ENCODE peak calls at places on chromosomes 12 and 14, in four cellular contexts. H is IMR-90, B is endothelial cell of umbilical vein, Q is GM12878. L is an unnamed sample.

GRCh38 chr12:104752883-104753282 is 205.2 kb downstream of the SLC41A2 start:
- DNase-seq in H (no peak), B (no peak), Q (no peak), L (no peak)

GRCh38 chr12:57803317-57803893 is 15.1 kb downstream of the AVIL start:
- DNase-seq in H (peak), Q (no peak), B (peak), L (peak)

GRCh38 chr14:57492859-57493258 is 798 bp downstream of the CCDC198 start:
- DNase-seq in Q (no peak), B (no peak), H (peak), L (no peak)

GRCh38 chr12:109771746-109772621 is 58.4 kb downstream of the FAM222A start:
- DNase-seq in Q (no peak), H (no peak), B (no peak), L (no peak)

GRCh38 chr12:108948369-108948768 is 68.5 kb downstream of the DAO start:
- DNase-seq in Q (no peak), B (no peak), H (no peak), L (no peak)

GRCh38 chr12:116687888-116688287 is 50.0 kb downstream of the SPRING1 start:
- DNase-seq in H (no peak), Q (no peak), B (peak), L (peak)

GRCh38 chr14:88791629-88792571 is 853 bp downstream of the EML5 start:
- DNase-seq in B (no peak), H (no peak), Q (no peak), L (no peak)

GRCh38 chr14:21486640-21487087 is 9.7 kb downstream of the TOX4 start:
- DNase-seq in H (peak), Q (no peak), B (no peak), L (no peak)

GRCh38 chr12:122830517-122831214 is 4.6 kb upstream of the HIP1R start:
- DNase-seq in B (no peak), Q (no peak), H (peak), L (peak)

GRCh38 chr12:117514016-117514415 is 152.6 kb upstream of the NOS1 start:
- DNase-seq in Q (no peak), H (no peak), B (no peak), L (no peak)

GRCh38 chr12:49227701-49228100 is 37.2 kb upstream of the TUBA1C start:
- DNase-seq in B (no peak), H (no peak), Q (no peak), L (no peak)

GRCh38 chr14:102086972-102087761 is at the start of gene HSP90AA1:
- DNase-seq in H (peak), B (peak), Q (peak), L (peak)

GRCh38 chr12:27709932-27710591 is 570 bp upstream of the MRPS35 start:
- DNase-seq in Q (peak), B (peak), H (peak), L (peak)

GRCh38 chr12:16012086-16012485 is 101.0 kb downstream of the DERA start:
- DNase-seq in B (peak), H (peak), Q (no peak), L (peak)

GRCh38 chr12:45685680-45686079 is 43.8 kb upstream of the ARID2 start:
- DNase-seq in H (no peak), Q (no peak), B (no peak), L (no peak)

GRCh38 chr14:47346849-47347248 is 328.6 kb downstream of the MDGA2 start:
- DNase-seq in B (no peak), H (no peak), Q (no peak), L (no peak)

GRCh38 chr14:20118795-20119194 is 8.3 kb downstream of the OR4K17 start:
- DNase-seq in Q (no peak), H (no peak), B (no peak), L (no peak)

GRCh38 chr14:72196237-72196636 is 264.0 kb downstream of the RGS6 start:
- DNase-seq in Q (no peak), H (no peak), B (no peak), L (no peak)

GRCh38 chr14:98077176-98077575 is 1194.8 kb downstream of the BCL11B start:
- DNase-seq in H (no peak), Q (no peak), B (no peak), L (no peak)

GRCh38 chr12:93197067-93197593 is 180.6 kb upstream of the NUDT4 start:
- DNase-seq in B (no peak), Q (no peak), H (peak), L (no peak)

GRCh38 chr14:90191585-90191984 is 64.8 kb upstream of the PSMC1 start:
- DNase-seq in Q (no peak), B (no peak), H (no peak), L (no peak)

GRCh38 chr14:98953544-98954346 is 318.3 kb downstream of the BCL11B start:
- DNase-seq in B (no peak), Q (no peak), H (no peak), L (no peak)

GRCh38 chr12:19288603-19289244 is 150.6 kb upstream of the AEBP2 start:
- DNase-seq in H (peak), Q (no peak), B (peak), L (peak)

GRCh38 chr12:2302711-2303255 is 250.0 kb downstream of the CACNA1C start:
- DNase-seq in H (no peak), Q (no peak), B (no peak), L (no peak)

GRCh38 chr14:53042480-53042879 is 91.6 kb upstream of the FERMT2 start:
- DNase-seq in H (peak), B (peak), Q (no peak), L (no peak)

GRCh38 chr12:66156654-66157053 is 13.1 kb downstream of the TMBIM4 start:
- DNase-seq in B (no peak), Q (no peak), H (peak), L (no peak)

GRCh38 chr12:7647071-7647470 is 18.6 kb downstream of the APOBEC1 start:
- DNase-seq in H (no peak), B (no peak), Q (no peak), L (no peak)

GRCh38 chr12:67472551-67472950 is 176.0 kb upstream of the DYRK2 start:
- DNase-seq in H (no peak), Q (no peak), B (no peak), L (no peak)

GRCh38 chr12:67469666-67470065 is 178.9 kb upstream of the DYRK2 start:
- DNase-seq in H (no peak), B (no peak), Q (no peak), L (no peak)

GRCh38 chr12:67471810-67472209 is 176.7 kb upstream of the DYRK2 start:
- DNase-seq in Q (no peak), H (no peak), B (no peak), L (no peak)

DNA sequence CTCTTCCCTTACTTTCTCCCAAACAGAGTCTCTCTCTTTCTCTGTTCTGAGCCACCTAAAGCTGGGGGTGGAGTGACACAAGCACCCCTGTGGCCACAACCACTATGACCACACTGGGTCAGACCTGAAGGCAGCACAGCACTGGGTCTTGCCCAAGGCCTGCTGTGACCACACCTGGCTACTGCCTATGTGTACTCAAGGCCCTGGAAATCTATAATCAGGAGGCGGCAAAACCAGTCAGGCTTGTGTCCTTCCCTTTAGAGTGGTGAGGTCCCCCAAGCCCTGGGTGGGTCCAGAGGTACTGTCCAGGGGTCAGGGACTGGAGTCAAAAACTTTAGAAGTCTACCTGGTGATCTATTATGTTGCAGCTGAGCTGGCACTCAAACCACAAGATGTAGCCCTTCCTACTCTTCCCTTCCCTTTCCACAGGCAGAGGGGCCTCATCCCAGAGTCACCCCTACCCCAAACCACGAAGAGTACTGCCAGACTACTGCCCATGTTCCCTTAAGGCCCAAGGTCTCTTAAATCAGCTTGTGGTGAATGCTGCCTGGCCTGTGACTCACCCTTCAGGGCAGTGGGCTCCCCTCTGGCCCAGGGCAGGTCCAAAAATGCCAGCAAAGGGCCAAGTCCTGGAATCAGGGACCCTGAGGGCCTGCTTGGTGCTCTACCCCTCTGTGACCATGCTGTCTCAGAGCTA is 179.8 kb upstream of the DYRK2 start:
- DNase-seq in H (no peak), Q (no peak), B (no peak), L (no peak)
- TF ChIP-seq FOS in H (no peak), Q (no peak), B (no peak), L (no peak)

DNA sequence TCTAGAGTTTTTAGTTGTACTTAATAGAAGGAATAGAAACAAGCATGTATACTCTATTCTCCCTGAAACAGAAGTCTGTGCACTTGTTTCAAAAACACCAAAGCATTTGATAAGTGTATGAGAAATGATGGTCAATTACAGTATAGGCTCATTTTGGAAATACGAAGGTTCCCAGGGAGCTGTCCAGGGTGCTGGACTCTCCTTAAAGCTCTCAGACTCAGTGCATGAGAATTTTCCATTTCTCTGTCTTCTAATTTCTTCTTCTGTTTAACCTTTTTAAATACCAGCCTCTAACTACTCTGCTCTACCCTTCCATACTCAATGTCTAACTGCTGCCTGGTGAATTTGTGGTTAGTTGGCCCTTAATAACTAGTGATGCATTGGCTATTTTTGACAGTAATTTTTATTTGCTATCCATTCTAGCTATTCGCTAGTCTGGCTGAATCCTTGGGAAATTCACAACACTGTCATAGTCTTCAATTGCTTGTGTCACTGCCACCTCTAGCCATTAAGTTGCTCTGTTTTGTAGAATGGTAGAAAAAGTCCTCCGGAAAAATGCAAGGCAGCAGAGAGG is 229.2 kb downstream of the NRXN3 start:
- DNase-seq in Q (no peak), H (no peak), B (no peak), L (peak)
- TF ChIP-seq FOS in Q (no peak), H (no peak), B (no peak), L (no peak)

DNA sequence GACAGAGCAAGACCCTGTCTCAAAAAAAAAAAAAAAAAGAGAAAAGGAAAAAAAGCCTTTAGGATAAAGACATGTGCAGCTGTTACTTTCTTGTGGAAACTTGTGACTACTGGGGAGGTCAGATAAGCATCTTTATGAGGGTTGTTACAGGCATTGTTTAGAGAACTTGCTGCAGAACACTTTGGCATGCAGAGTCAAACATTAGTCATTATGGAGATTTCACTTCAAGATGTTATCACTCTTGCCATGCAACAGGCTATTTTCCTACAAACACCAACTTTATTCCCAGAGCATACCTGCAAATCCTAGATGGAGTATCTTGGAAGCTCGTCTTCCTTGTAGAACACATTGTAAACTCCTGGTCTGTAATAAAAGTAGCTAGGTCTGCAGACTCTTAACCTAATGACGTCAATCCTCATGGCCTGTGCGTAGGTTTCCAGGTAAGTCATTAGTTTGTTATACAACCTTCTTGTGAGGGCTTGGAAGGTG is 36.3 kb upstream of the WDR89 start:
- DNase-seq in B (peak), Q (no peak), H (peak), L (no peak)
- TF ChIP-seq FOS in B (peak), Q (no peak), H (no peak), L (no peak)

DNA sequence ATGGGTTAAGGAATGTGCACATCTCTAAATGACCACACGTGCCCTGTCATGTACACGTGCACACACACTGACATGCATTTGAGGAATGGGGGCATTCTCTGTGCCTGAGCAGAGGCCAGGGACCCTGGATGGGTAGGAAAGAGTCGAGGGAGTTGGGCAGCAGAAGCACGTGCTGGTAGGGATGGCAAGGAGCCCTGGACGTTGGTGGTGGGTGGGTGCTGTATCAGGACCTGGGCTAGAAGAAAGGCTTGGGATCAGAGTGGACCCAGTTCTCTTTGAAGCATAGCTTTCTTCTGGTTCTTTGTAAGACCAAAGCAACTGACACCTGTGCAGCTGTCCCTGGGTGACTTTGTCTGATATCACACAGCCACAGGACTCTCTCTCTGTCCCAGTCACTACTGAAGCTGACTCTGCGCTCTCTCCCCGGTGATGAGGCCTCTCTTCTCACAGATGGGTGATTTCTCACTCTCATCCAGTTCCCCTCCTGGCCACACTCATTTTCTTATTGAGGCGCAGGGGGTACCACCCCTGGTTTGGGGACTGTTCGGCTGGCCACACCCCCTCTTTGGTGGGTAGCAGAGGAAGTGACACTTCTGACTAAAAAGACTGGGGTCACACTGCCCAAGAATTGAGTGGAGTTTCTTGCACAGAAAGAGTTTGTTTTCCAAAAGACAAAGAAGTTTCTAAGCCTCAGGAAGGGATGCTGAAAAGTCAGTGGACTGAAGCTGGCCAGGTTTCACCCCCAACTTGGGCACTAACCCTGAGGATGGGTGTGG is 171.7 kb upstream of the RTL1 start:
- DNase-seq in H (no peak), B (no peak), Q (no peak), L (no peak)
- TF ChIP-seq FOS in H (no peak), B (no peak), Q (no peak), L (no peak)

DNA sequence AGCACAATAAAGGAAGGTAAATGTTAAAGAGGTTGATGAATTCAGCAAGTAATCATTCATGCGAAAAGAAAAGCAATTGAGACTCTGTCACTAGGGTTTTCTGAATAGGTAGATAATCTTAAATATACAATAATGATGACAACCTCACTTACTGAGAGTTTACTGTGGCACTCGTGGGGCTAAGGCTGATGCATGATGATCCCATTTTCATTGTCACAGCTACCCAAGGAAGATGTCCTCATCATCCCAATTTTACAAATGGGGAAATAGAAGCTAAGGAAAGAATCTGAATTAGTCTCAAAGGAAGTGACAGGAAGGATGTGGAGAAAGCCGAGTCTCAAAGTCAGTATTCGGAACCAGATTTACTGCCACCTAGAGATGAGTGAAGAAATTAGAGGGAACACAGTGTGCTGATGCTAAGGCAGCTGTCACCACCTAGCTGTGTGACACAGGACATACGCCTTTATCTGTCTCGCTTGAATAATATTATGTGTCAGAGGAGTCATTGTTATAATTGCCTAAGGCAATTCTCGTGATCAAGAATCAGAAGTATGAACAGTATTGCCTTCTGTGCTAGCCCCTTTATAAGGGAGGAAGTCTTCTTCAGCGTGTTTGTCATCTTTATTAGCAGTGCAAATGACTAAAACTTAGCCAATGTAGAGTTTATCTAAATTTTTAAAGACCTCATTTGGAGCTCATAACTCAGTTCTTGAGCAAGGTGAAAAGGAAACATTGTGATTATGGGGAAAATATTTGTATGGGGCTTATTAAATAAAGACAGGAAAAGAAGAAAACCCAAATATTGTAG is 63.2 kb downstream of the ERGIC2 start:
- DNase-seq in B (peak), Q (peak), H (peak), L (peak)
- TF ChIP-seq FOS in B (no peak), Q (no peak), H (no peak), L (no peak)

GRCh38 chr14:104286086-104286485 is 147.7 kb downstream of the KIF26A start:
- DNase-seq in H (no peak), Q (no peak), B (no peak), L (no peak)
- TF ChIP-seq FOS in H (no peak), Q (no peak), B (no peak), L (no peak)

GRCh38 chr12:92010368-92010767 is 135.3 kb downstream of the BTG1 start:
- DNase-seq in Q (no peak), B (no peak), H (no peak), L (peak)

GRCh38 chr12:92008345-92008744 is 137.3 kb downstream of the BTG1 start:
- DNase-seq in B (no peak), Q (no peak), H (no peak), L (no peak)

GRCh38 chr12:92012691-92013090 is 133.0 kb downstream of the BTG1 start:
- DNase-seq in B (no peak), Q (no peak), H (no peak), L (no peak)

GRCh38 chr12:92007787-92008186 is 137.9 kb downstream of the BTG1 start:
- DNase-seq in Q (no peak), B (no peak), H (no peak), L (no peak)

GRCh38 chr12:92010853-92011701 is 134.6 kb downstream of the BTG1 start:
- DNase-seq in B (no peak), H (no peak), Q (no peak), L (no peak)
- TF ChIP-seq FOS in B (no peak), H (no peak), Q (no peak), L (no peak)

GRCh38 chr12:47739959-47740358 is 14.7 kb upstream of the ENDOU start:
- DNase-seq in H (no peak), B (no peak), Q (no peak), L (peak)
- TF ChIP-seq FOS in H (no peak), B (no peak), Q (no peak), L (no peak)

L was measured in K562.